ENCODE peak calls at places on chromosomes 11 and 22, in six cellular contexts. One of them, this sample, is unnamed.

GRCh38 chr11:47908198-47908597 is 60.0 kb upstream of the NUP160 start:
- DNase-seq in choroid plexus epithelial cell: peak; percentile 77
- DNase-seq in pancreas: no peak
- DNase-seq in H9: no peak
- DNase-seq in colonic mucosa: no peak
- DNase-seq in upper lobe of right lung: no peak
- DNase-seq in this sample: no peak

GRCh38 chr11:70381872-70382842 is 16.2 kb upstream of the CTTN start:
- DNase-seq in choroid plexus epithelial cell: peak; percentile 73
- DNase-seq in pancreas: no peak
- DNase-seq in H9: no peak
- DNase-seq in colonic mucosa: no peak
- DNase-seq in upper lobe of right lung: no peak
- DNase-seq in this sample: no peak

GRCh38 chr11:72760543-72761400 is 8.6 kb upstream of the ARAP1 start:
- DNase-seq in choroid plexus epithelial cell: peak; percentile 92
- DNase-seq in pancreas: no peak
- DNase-seq in H9: no peak
- DNase-seq in colonic mucosa: no peak
- DNase-seq in upper lobe of right lung: no peak
- DNase-seq in this sample: no peak

GRCh38 chr22:22396741-22397291 is 111.7 kb downstream of the ZNF280B start:
- DNase-seq in choroid plexus epithelial cell: no peak
- DNase-seq in pancreas: no peak
- DNase-seq in H9: no peak
- DNase-seq in colonic mucosa: no peak
- DNase-seq in upper lobe of right lung: no peak
- DNase-seq in this sample: peak; percentile 73

GRCh38 chr22:49812838-49813237 is 14.8 kb downstream of the BRD1 start:
- DNase-seq in choroid plexus epithelial cell: peak; percentile 17
- DNase-seq in pancreas: no peak
- DNase-seq in H9: no peak
- DNase-seq in colonic mucosa: no peak
- DNase-seq in upper lobe of right lung: no peak
- DNase-seq in this sample: no peak

GRCh38 chr11:24755260-24755839 is 258.5 kb downstream of the LUZP2 start:
- DNase-seq in choroid plexus epithelial cell: no peak
- DNase-seq in pancreas: no peak
- DNase-seq in H9: no peak
- DNase-seq in colonic mucosa: no peak
- DNase-seq in upper lobe of right lung: no peak
- DNase-seq in this sample: no peak

GRCh38 chr22:48391171-48391711 is 1436.4 kb downstream of the BRD1 start:
- DNase-seq in choroid plexus epithelial cell: no peak
- DNase-seq in pancreas: no peak
- DNase-seq in H9: no peak
- DNase-seq in colonic mucosa: no peak
- DNase-seq in upper lobe of right lung: no peak
- DNase-seq in this sample: peak; percentile 70

GRCh38 chr11:28539239-28540025 is 431.2 kb downstream of the METTL15 start:
- DNase-seq in choroid plexus epithelial cell: no peak
- DNase-seq in pancreas: no peak
- DNase-seq in H9: no peak
- DNase-seq in colonic mucosa: no peak
- DNase-seq in upper lobe of right lung: no peak
- DNase-seq in this sample: no peak

GRCh38 chr11:26753738-26754504 is 32.1 kb upstream of the SLC5A12 start:
- DNase-seq in choroid plexus epithelial cell: peak; percentile 91
- DNase-seq in pancreas: no peak
- DNase-seq in H9: peak; percentile 30
- DNase-seq in colonic mucosa: peak; percentile 39
- DNase-seq in upper lobe of right lung: no peak
- DNase-seq in this sample: no peak

GRCh38 chr22:37559901-37560681 is at the start of gene CDC42EP1:
- DNase-seq in choroid plexus epithelial cell: peak; percentile 59
- DNase-seq in pancreas: peak; percentile 85
- DNase-seq in H9: peak; percentile 47
- DNase-seq in colonic mucosa: peak; percentile 84
- DNase-seq in upper lobe of right lung: peak; percentile 87
- DNase-seq in this sample: peak; percentile 88

GRCh38 chr11:34358258-34358665 is 452 bp upstream of the ABTB2 start:
- DNase-seq in choroid plexus epithelial cell: peak; percentile 64
- DNase-seq in pancreas: peak; percentile 70
- DNase-seq in H9: no peak
- DNase-seq in colonic mucosa: peak; percentile 75
- DNase-seq in upper lobe of right lung: peak; percentile 84
- DNase-seq in this sample: no peak

GRCh38 chr11:77778118-77778517 is 42.4 kb downstream of the RSF1 start:
- DNase-seq in choroid plexus epithelial cell: no peak
- DNase-seq in pancreas: no peak
- DNase-seq in H9: no peak
- DNase-seq in colonic mucosa: no peak
- DNase-seq in upper lobe of right lung: no peak
- DNase-seq in this sample: no peak

GRCh38 chr11:77775941-77776340 is 44.6 kb downstream of the RSF1 start:
- DNase-seq in choroid plexus epithelial cell: no peak
- DNase-seq in pancreas: no peak
- DNase-seq in H9: no peak
- DNase-seq in colonic mucosa: no peak
- DNase-seq in upper lobe of right lung: no peak
- DNase-seq in this sample: no peak

GRCh38 chr11:77779935-77780334 is 40.6 kb downstream of the RSF1 start:
- DNase-seq in choroid plexus epithelial cell: peak; percentile 56
- DNase-seq in pancreas: no peak
- DNase-seq in H9: no peak
- DNase-seq in colonic mucosa: no peak
- DNase-seq in upper lobe of right lung: no peak
- DNase-seq in this sample: no peak

GRCh38 chr11:77778549-77778948 is 42.0 kb downstream of the RSF1 start:
- DNase-seq in choroid plexus epithelial cell: no peak
- DNase-seq in pancreas: no peak
- DNase-seq in H9: no peak
- DNase-seq in colonic mucosa: no peak
- DNase-seq in upper lobe of right lung: no peak
- DNase-seq in this sample: no peak

DNA sequence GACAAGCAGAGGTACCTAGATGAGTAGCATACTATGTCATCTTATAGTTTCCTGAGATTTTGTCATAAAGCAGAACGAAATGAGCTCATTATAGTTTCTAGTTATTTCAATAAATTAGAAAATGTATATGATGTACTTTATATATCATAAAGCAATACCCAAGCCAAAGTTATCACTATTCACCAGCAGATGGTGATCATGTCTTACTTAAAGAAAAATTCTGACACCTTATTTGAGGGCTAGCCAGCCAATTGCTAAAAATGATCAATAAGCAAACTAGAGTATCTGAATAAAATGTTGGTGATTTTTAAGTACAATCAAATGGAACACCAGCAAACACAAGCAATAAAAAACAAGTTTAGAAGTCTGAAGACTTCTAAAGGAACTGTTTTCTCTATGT is 44.1 kb downstream of the RSF1 start:
- DNase-seq in choroid plexus epithelial cell: peak; percentile 40
- DNase-seq in pancreas: no peak
- DNase-seq in H9: no peak
- DNase-seq in colonic mucosa: no peak
- DNase-seq in upper lobe of right lung: no peak
- DNase-seq in this sample: no peak
- TF ChIP-seq CTCF in choroid plexus epithelial cell: no peak
- TF ChIP-seq CTCF in pancreas: no peak
- TF ChIP-seq CTCF in H9: peak; percentile 47
- TF ChIP-seq CTCF in colonic mucosa: no peak
- TF ChIP-seq CTCF in upper lobe of right lung: peak; percentile 35
- TF ChIP-seq CTCF in this sample: peak; percentile 60

DNA sequence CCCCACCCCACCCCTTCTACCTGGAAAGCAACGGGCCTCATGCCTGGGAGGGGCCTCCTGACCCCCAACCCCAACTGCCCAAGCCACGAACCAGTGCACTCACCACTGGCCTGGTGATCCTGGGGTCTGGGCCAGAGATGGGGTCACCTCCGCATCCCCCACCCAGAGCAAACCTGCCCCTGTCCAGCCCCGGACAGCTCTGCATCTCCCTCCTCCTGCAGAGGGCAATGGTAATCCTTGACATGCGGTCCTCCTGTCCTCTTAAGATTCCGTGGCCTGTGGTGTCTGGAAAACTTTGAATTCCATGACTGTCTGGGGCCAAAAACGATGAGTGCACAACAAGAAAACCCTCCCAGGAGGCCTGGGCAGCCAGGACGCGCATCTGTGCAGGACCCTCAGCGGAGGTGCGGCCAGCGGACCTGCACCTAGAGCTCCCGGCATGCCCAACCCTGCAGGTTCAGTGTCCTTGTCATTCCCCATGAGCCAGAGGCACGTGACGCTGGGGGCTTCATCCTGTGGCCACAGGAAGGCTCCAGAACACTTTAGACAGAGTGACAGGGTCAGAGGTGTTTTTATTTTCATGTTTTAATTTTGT is 16.1 kb upstream of the PPARA start:
- DNase-seq in choroid plexus epithelial cell: no peak
- DNase-seq in pancreas: no peak
- DNase-seq in H9: no peak
- DNase-seq in colonic mucosa: no peak
- DNase-seq in upper lobe of right lung: no peak
- DNase-seq in this sample: no peak
- TF ChIP-seq CTCF in choroid plexus epithelial cell: no peak
- TF ChIP-seq CTCF in pancreas: no peak
- TF ChIP-seq CTCF in H9: no peak
- TF ChIP-seq CTCF in colonic mucosa: no peak
- TF ChIP-seq CTCF in upper lobe of right lung: no peak
- TF ChIP-seq CTCF in this sample: no peak

GRCh38 chr11:106468091-106468490 is 390.6 kb downstream of the AASDHPPT start:
- DNase-seq in choroid plexus epithelial cell: peak; percentile 78
- DNase-seq in pancreas: no peak
- DNase-seq in H9: no peak
- DNase-seq in colonic mucosa: no peak
- DNase-seq in upper lobe of right lung: no peak
- DNase-seq in this sample: no peak

GRCh38 chr11:106467486-106467885 is 390.0 kb downstream of the AASDHPPT start:
- DNase-seq in choroid plexus epithelial cell: no peak
- DNase-seq in pancreas: no peak
- DNase-seq in H9: no peak
- DNase-seq in colonic mucosa: no peak
- DNase-seq in upper lobe of right lung: no peak
- DNase-seq in this sample: no peak

GRCh38 chr11:106470230-106470629 is 392.8 kb downstream of the AASDHPPT start:
- DNase-seq in choroid plexus epithelial cell: no peak
- DNase-seq in pancreas: no peak
- DNase-seq in H9: no peak
- DNase-seq in colonic mucosa: no peak
- DNase-seq in upper lobe of right lung: no peak
- DNase-seq in this sample: no peak

GRCh38 chr11:106466441-106467190 is 389.2 kb downstream of the AASDHPPT start:
- DNase-seq in choroid plexus epithelial cell: peak; percentile 93
- DNase-seq in pancreas: no peak
- DNase-seq in H9: no peak
- DNase-seq in colonic mucosa: no peak
- DNase-seq in upper lobe of right lung: no peak
- DNase-seq in this sample: no peak

DNA sequence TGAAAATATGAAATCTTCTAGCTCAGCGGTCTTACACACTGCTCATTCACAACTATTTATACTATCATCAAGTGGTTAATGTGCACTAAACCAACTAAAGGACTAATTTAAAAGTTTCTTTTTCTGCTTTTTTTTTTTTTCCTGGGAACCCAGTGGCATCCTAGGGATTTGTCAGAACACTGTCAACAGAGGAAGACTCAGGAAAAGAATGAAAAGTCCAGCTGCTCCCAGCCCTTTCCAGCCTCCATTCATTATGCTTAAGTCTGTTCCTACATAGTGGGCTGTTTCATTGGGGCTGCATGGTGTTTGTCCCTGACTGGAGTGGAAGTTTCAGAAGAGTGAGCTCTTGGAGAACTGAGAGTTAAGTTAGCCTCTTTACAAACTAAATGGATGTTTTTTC is 391.1 kb downstream of the AASDHPPT start:
- DNase-seq in choroid plexus epithelial cell: peak; percentile 14
- DNase-seq in pancreas: no peak
- DNase-seq in H9: no peak
- DNase-seq in colonic mucosa: no peak
- DNase-seq in upper lobe of right lung: no peak
- DNase-seq in this sample: no peak
- TF ChIP-seq CTCF in choroid plexus epithelial cell: no peak
- TF ChIP-seq CTCF in pancreas: no peak
- TF ChIP-seq CTCF in H9: no peak
- TF ChIP-seq CTCF in colonic mucosa: no peak
- TF ChIP-seq CTCF in upper lobe of right lung: no peak
- TF ChIP-seq CTCF in this sample: no peak

DNA sequence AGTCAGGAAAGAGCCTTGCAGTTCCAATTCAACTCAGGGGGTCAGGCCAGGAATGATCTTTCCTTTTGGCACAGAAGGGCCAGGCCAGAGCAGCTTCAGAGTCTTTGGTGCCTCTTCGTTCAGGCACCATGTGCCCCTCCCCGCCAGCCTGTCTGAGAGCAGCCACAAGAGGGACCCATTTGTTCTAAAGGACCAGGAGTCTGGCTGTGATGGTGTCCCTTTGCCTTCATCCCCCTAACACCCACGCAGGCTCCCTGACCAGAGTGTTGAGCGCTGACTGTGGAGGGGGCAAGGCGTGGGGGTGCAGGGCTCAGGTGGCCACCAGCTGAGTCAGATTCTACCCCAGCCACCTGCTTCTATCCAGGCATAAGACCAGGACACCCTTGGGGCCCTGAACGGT is 156.4 kb downstream of the TTC17 start:
- DNase-seq in choroid plexus epithelial cell: no peak
- DNase-seq in pancreas: no peak
- DNase-seq in H9: peak; percentile 72
- DNase-seq in colonic mucosa: no peak
- DNase-seq in upper lobe of right lung: no peak
- DNase-seq in this sample: no peak
- TF ChIP-seq CTCF in choroid plexus epithelial cell: peak; percentile 47
- TF ChIP-seq CTCF in pancreas: no peak
- TF ChIP-seq CTCF in H9: peak; percentile 65
- TF ChIP-seq CTCF in colonic mucosa: no peak
- TF ChIP-seq CTCF in upper lobe of right lung: no peak
- TF ChIP-seq CTCF in this sample: no peak

DNA sequence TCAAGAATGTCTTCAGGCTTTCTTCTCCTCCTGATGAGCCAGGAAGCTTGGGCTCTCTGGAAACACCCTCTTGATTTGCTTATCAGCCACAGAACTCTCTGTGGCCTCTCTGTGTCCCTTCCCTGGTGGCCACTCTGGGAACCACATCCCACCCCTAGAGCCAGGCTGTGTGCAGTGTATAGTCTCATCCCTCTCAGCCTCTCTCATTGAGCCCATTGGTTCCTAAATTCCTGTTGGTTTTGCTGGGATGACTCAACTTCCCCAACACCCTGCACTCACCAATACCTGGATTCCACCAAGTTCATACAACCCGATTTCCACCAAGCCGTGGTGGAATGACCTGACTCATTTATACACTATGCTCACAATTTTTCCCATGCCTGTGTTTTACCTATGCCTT is 5.2 kb downstream of the IRAG1 start:
- DNase-seq in choroid plexus epithelial cell: no peak
- DNase-seq in pancreas: no peak
- DNase-seq in H9: no peak
- DNase-seq in colonic mucosa: no peak
- DNase-seq in upper lobe of right lung: no peak
- DNase-seq in this sample: no peak
- TF ChIP-seq CTCF in choroid plexus epithelial cell: peak; percentile 43
- TF ChIP-seq CTCF in pancreas: no peak
- TF ChIP-seq CTCF in H9: peak; percentile 56
- TF ChIP-seq CTCF in colonic mucosa: peak; percentile 13
- TF ChIP-seq CTCF in upper lobe of right lung: peak; percentile 20
- TF ChIP-seq CTCF in this sample: no peak